ENCODE peak calls at places on chromosomes 4 and X, in six cellular contexts. Y, G, A, J, Q and K are unnamed samples.

GRCh38 chrX:120304241-120304640 is 7.0 kb downstream of the TMEM255A start:
- DNase-seq in Y (no peak), G (no peak), A (no peak), J (no peak), Q (no peak), K (no peak)

GRCh38 chr4:187996502-187997177 is 1.1 kb downstream of the ZFP42 start:
- DNase-seq in Y (no peak), G (no peak), A (no peak), J (no peak), Q (no peak), K (no peak)

GRCh38 chr4:125546272-125546671 is 231.5 kb downstream of the FAT4 start:
- DNase-seq in Y (no peak), G (no peak), A (no peak), J (no peak), Q (no peak), K (no peak)

GRCh38 chr4:153204247-153205027 is at the start of gene TRIM2:
- DNase-seq in Y (no peak), G (peak), A (peak), J (no peak), Q (peak), K (peak)

GRCh38 chrX:123731987-123732678 is 719 bp downstream of the THOC2 start:
- DNase-seq in Y (no peak), G (peak), A (no peak), J (peak), Q (peak), K (no peak)

GRCh38 chr4:89001647-89002518 is 55.1 kb downstream of the FAM13A start:
- DNase-seq in Y (no peak), G (no peak), A (no peak), J (no peak), Q (no peak), K (no peak)

GRCh38 chr4:38512840-38513239 is 151.2 kb upstream of the KLF3 start:
- DNase-seq in Y (no peak), G (no peak), A (no peak), J (no peak), Q (no peak), K (no peak)

GRCh38 chr4:140052050-140052449 is 101.9 kb downstream of the MAML3 start:
- DNase-seq in Y (no peak), G (no peak), A (no peak), J (no peak), Q (peak), K (peak)

GRCh38 chrX:67004451-67004850 is 365.6 kb upstream of the EDA2R start:
- DNase-seq in Y (no peak), G (no peak), A (no peak), J (no peak), Q (no peak), K (no peak)

GRCh38 chrX:102345916-102346315 is 93.9 kb downstream of the NXF2B start:
- DNase-seq in Y (no peak), G (peak), A (peak), J (peak), Q (peak), K (peak)

GRCh38 chr4:150302553-150302952 is 224.3 kb downstream of the DCLK2 start:
- DNase-seq in Y (no peak), G (no peak), A (no peak), J (peak), Q (peak), K (no peak)

GRCh38 chr4:128159967-128160366 is 98.9 kb downstream of the LARP1B start:
- DNase-seq in Y (no peak), G (no peak), A (peak), J (no peak), Q (no peak), K (no peak)

GRCh38 chrX:40514376-40514775 is 66.4 kb upstream of the ATP6AP2 start:
- DNase-seq in Y (no peak), G (no peak), A (no peak), J (no peak), Q (no peak), K (no peak)

GRCh38 chrX:86137071-86137470 is 11.2 kb upstream of the DACH2 start:
- DNase-seq in Y (no peak), G (no peak), A (no peak), J (no peak), Q (no peak), K (no peak)

GRCh38 chr4:121648518-121648917 is 48.3 kb downstream of the ANXA5 start:
- DNase-seq in Y (no peak), G (no peak), A (no peak), J (no peak), Q (no peak), K (no peak)

GRCh38 chr4:42555828-42556227 is 101.1 kb downstream of the ATP8A1 start:
- DNase-seq in Y (no peak), G (no peak), A (no peak), J (no peak), Q (no peak), K (no peak)

GRCh38 chr4:26197018-26197779 is 123.6 kb upstream of the RBPJ start:
- DNase-seq in Y (peak), G (no peak), A (peak), J (peak), Q (no peak), K (no peak)

GRCh38 chr4:174437324-174437723 is 85.0 kb downstream of the HPGD start:
- DNase-seq in Y (no peak), G (no peak), A (no peak), J (peak), Q (no peak), K (no peak)

GRCh38 chr4:133483600-133484246 is 334.6 kb downstream of the PCDH10 start:
- DNase-seq in Y (no peak), G (no peak), A (no peak), J (no peak), Q (no peak), K (no peak)

GRCh38 chr4:138090145-138090917 is 151.8 kb downstream of the SLC7A11 start:
- DNase-seq in Y (peak), G (peak), A (peak), J (peak), Q (peak), K (peak)

GRCh38 chr4:32455231-32455630 is 1735.1 kb downstream of the PCDH7 start:
- DNase-seq in Y (no peak), G (no peak), A (no peak), J (no peak), Q (no peak), K (no peak)

GRCh38 chrX:110178179-110178865 is 139.6 kb downstream of the AMMECR1 start:
- DNase-seq in Y (no peak), G (no peak), A (no peak), J (no peak), Q (no peak), K (no peak)

GRCh38 chrX:143500751-143501150 is 16.5 kb downstream of the SPANXN3 start:
- DNase-seq in Y (no peak), G (no peak), A (no peak), J (no peak), Q (no peak), K (no peak)

GRCh38 chrX:5054852-5055251 is 1173.8 kb downstream of the NLGN4X start:
- DNase-seq in Y (no peak), G (no peak), A (no peak), J (no peak), Q (no peak), K (no peak)

GRCh38 chr4:120304801-120305200 is 238.2 kb upstream of the MAD2L1 start:
- DNase-seq in Y (no peak), G (no peak), A (no peak), J (no peak), Q (no peak), K (no peak)

GRCh38 chr4:151801547-151802516 is 41.0 kb upstream of the GATB start:
- DNase-seq in Y (no peak), G (no peak), A (no peak), J (peak), Q (peak), K (peak)

GRCh38 chr4:112069110-112069509 is 76.1 kb upstream of the FAM241A start:
- DNase-seq in Y (no peak), G (no peak), A (no peak), J (no peak), Q (no peak), K (no peak)

GRCh38 chrX:77436682-77437081 is 10.5 kb upstream of the FGF16 start:
- DNase-seq in Y (no peak), G (no peak), A (no peak), J (no peak), Q (no peak), K (no peak)

GRCh38 chrX:134669378-134670098 is 11.3 kb upstream of the PLAC1 start:
- DNase-seq in Y (no peak), G (peak), A (peak), J (peak), Q (peak), K (no peak)

DNA sequence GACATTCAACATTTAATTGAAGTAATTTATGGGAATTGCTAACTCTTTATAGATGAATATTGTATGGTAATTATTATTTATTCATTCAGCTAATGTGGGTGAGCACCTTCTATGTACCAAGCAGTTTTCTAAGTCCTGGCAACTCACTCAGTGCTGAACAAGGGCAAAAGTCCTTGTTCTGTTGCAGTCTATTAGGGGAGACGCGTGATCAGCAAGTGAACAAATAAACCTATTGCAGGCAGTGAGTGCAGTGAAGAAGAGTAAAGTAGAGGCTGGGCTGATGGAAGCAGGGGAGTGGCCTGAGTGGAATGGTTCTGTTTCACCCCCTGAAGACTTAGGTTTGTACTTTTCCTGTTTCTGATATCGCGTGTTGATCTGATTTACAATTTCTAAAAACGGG is 214.3 kb downstream of the RAPGEF2 start:
- DNase-seq in Y (no peak), G (no peak), A (no peak), J (no peak), Q (no peak), K (no peak)
- TF ChIP-seq POLR2A in Y (no peak), G (no peak), A (no peak), J (no peak), Q (no peak), K (no peak)

GRCh38 chrX:153516055-153516454 is 1.4 kb upstream of the ATP2B3 start:
- DNase-seq in Y (no peak), G (no peak), A (no peak), J (no peak), Q (no peak), K (no peak)

GRCh38 chrX:153519569-153520285 is 2.3 kb downstream of the ATP2B3 start:
- DNase-seq in Y (no peak), G (no peak), A (peak), J (peak), Q (no peak), K (no peak)

GRCh38 chrX:153517941-153518834 is 746 bp downstream of the ATP2B3 start:
- DNase-seq in Y (no peak), G (no peak), A (no peak), J (no peak), Q (no peak), K (no peak)

GRCh38 chrX:153515435-153515834 is 2.0 kb upstream of the ATP2B3 start:
- DNase-seq in Y (no peak), G (no peak), A (no peak), J (no peak), Q (no peak), K (no peak)

GRCh38 chrX:153517421-153517820 is at the start of gene ATP2B3:
- DNase-seq in Y (no peak), G (no peak), A (no peak), J (no peak), Q (no peak), K (no peak)
- TF ChIP-seq POLR2A in Y (no peak), G (no peak), A (no peak), J (no peak), Q (no peak), K (no peak)

GRCh38 chrX:74343327-74343969 is 39.5 kb downstream of the ZCCHC13 start:
- DNase-seq in Y (no peak), G (no peak), A (no peak), J (no peak), Q (no peak), K (no peak)
- TF ChIP-seq POLR2A in Y (no peak), G (no peak), A (no peak), J (no peak), Q (no peak), K (no peak)

DNA sequence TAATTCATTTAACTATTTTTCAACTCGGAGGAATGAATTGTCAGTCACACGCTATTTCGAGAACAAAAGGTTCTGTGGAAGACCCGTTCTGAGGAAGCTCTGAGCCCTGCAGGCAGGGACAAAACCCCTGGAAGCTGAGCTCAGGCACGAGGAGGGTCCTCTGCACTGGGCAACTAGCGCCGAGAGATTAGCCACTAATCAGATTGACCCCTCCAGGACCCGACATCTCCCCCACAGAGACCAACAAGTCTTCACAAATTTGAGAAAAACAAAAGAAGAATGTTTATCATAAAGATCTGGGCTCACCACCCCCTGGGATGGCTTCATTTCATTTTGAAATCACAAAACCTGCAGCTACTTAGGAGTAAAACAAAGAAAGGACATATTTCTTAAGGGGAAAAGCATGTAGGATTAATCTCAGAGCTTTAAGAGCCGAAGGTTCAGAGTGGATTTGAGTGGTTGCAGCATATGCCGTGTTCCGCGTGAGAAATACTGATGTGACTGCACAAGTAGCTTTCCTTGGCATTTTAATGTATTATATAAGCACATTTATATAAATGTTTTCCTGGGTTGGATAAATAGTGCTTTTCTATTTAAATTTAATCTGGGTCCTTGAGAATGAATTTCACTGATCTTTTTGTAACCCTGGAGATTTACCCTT is 41.8 kb downstream of the ADRA2C start:
- DNase-seq in Y (no peak), G (no peak), A (no peak), J (no peak), Q (no peak), K (no peak)
- TF ChIP-seq POLR2A in Y (no peak), G (no peak), A (no peak), J (no peak), Q (no peak), K (no peak)

GRCh38 chr4:2696423-2696822 is 59.7 kb downstream of the TNIP2 start:
- DNase-seq in Y (peak), G (no peak), A (no peak), J (no peak), Q (no peak), K (peak)
- TF ChIP-seq POLR2A in Y (no peak), G (no peak), A (no peak), J (no peak), Q (no peak), K (no peak)